ENCODE peak calls at places on chromosomes 7 and 10, in four cellular contexts. O, Q, E and H are unnamed samples.

GRCh38 chr10:52056296-52056695 is 257.8 kb upstream of the DKK1 start:
- DNase-seq in O (no peak), Q (no peak), E (no peak), H (no peak)

GRCh38 chr10:130146042-130146441 is 9.9 kb downstream of the GLRX3 start:
- DNase-seq in O (no peak), Q (no peak), E (no peak), H (no peak)

GRCh38 chr7:16795624-16796023 is 9.2 kb downstream of the AGR2 start:
- DNase-seq in O (no peak), Q (no peak), E (no peak), H (no peak)

GRCh38 chr7:50266893-50267386 is 37.6 kb upstream of the IKZF1 start:
- DNase-seq in O (no peak), Q (no peak), E (no peak), H (no peak)

GRCh38 chr7:51263631-51264484 is 52.8 kb downstream of the COBL start:
- DNase-seq in O (no peak), Q (peak; percentile 52), E (no peak), H (no peak)

GRCh38 chr7:158275711-158276413 is 311.8 kb downstream of the PTPRN2 start:
- DNase-seq in O (no peak), Q (no peak), E (no peak), H (no peak)

GRCh38 chr10:122060250-122060649 is 71.3 kb downstream of the TACC2 start:
- DNase-seq in O (peak; percentile 53), Q (no peak), E (peak; percentile 46), H (no peak)

GRCh38 chr7:128918266-128918665 is 7.8 kb upstream of the KCP start:
- DNase-seq in O (no peak), Q (no peak), E (no peak), H (no peak)

GRCh38 chr10:11875499-11876281 is 52.5 kb downstream of the PROSER2 start:
- DNase-seq in O (peak; percentile 84), Q (peak; percentile 94), E (peak; percentile 91), H (peak; percentile 78)

GRCh38 chr7:158442260-158442659 is 145.4 kb downstream of the PTPRN2 start:
- DNase-seq in O (no peak), Q (no peak), E (no peak), H (no peak)

GRCh38 chr10:108392286-108392685 is 1227.8 kb upstream of the SORCS1 start:
- DNase-seq in O (peak; percentile 32), Q (no peak), E (peak; percentile 71), H (peak; percentile 70)

GRCh38 chr10:16964571-16965241 is 147.5 kb upstream of the RSU1 start:
- DNase-seq in O (peak; percentile 90), Q (no peak), E (peak; percentile 86), H (no peak)

GRCh38 chr7:64300641-64301405 is 12.9 kb upstream of the ZNF736 start:
- DNase-seq in O (no peak), Q (peak; percentile 26), E (no peak), H (no peak)

GRCh38 chr7:35571596-35572240 is 123.2 kb downstream of the HERPUD2 start:
- DNase-seq in O (no peak), Q (no peak), E (no peak), H (no peak)

GRCh38 chr7:115631782-115632181 is 398.8 kb downstream of the TFEC start:
- DNase-seq in O (peak; percentile 44), Q (no peak), E (peak; percentile 27), H (peak; percentile 38)
- TF ChIP-seq CTCF in O (no peak), Q (no peak), E (no peak), H (no peak)

GRCh38 chr10:101322266-101323151 is 31.5 kb upstream of the BTRC start:
- DNase-seq in O (no peak), Q (no peak), E (no peak), H (no peak)

GRCh38 chr10:101319241-101319915 is 34.6 kb upstream of the BTRC start:
- DNase-seq in O (no peak), Q (no peak), E (no peak), H (peak; percentile 25)

GRCh38 chr10:101329341-101330032 is 24.5 kb upstream of the BTRC start:
- DNase-seq in O (no peak), Q (no peak), E (no peak), H (no peak)

GRCh38 chr10:101321073-101321472 is 32.9 kb upstream of the BTRC start:
- DNase-seq in O (no peak), Q (no peak), E (no peak), H (no peak)

GRCh38 chr10:101323495-101323894 is 30.5 kb upstream of the BTRC start:
- DNase-seq in O (no peak), Q (no peak), E (no peak), H (no peak)
- TF ChIP-seq CTCF in O (no peak), Q (no peak), E (no peak), H (no peak)

GRCh38 chr7:149547126-149547525 is 49.5 kb upstream of the ZNF746 start:
- DNase-seq in O (no peak), Q (no peak), E (no peak), H (no peak)
- TF ChIP-seq CTCF in O (no peak), Q (no peak), E (no peak), H (no peak)

GRCh38 chr7:129951076-129952011 is 1.4 kb downstream of the UBE2H start:
- DNase-seq in O (peak; percentile 32), Q (no peak), E (peak; percentile 36), H (no peak)
- TF ChIP-seq CTCF in O (peak; percentile 3), Q (peak; percentile 40), E (no peak), H (no peak)

GRCh38 chr10:59090804-59091203 is 85.6 kb upstream of the PHYHIPL start:
- DNase-seq in O (no peak), Q (no peak), E (no peak), H (no peak)

GRCh38 chr10:59082249-59082648 is 94.2 kb upstream of the PHYHIPL start:
- DNase-seq in O (no peak), Q (no peak), E (no peak), H (no peak)

GRCh38 chr10:59088912-59089573 is 87.4 kb upstream of the PHYHIPL start:
- DNase-seq in O (no peak), Q (no peak), E (no peak), H (no peak)

GRCh38 chr10:59091239-59091638 is 85.2 kb upstream of the PHYHIPL start:
- DNase-seq in O (no peak), Q (no peak), E (no peak), H (no peak)

DNA sequence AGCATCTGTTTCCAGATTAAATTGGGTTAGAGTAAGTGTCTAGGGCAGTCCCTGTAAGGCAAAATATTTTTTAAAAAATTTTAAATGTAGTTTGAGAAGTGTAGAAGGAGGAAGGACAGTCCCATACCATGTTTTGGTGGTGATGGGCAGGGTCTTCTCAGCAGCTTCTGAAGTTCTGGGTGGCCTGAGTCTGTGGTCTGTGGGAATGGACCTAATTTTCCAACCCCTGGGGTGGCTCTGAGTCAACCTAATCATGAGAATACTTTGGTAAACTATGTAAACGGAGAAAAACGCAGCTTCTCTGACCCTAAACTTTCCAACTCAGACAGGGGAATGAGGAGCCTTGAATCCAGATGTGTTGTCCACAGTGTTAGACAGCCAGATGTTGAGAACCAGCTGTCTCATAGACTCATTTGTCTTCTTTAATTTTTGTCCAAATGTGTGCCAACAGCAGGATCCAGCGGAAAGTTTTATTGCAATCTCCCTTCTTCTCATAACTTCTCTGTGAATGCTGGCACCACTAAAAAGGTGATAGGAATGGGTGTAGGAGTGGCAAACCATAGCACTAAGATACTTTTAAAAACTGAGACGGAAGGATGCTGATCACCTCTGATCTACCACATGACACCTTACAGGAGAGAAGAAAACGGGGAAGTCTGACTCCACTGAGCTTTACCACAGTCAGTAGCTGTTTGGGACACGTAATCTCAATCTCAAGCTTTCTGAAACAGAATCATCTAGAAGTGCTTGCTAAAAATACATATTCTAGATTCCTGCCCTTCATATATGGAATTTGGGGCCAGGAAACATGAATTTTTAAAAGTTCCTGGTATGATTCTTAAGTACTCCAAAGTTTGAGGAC is 90.6 kb upstream of the PHYHIPL start:
- DNase-seq in O (no peak), Q (no peak), E (peak; percentile 54), H (peak; percentile 35)
- TF ChIP-seq CTCF in O (no peak), Q (no peak), E (no peak), H (no peak)